ENCODE peak calls at places on chromosomes 13 and 19, in four cellular contexts. One of them, this sample, is unnamed.

GRCh38 chr13:49502954-49503353 is 7.2 kb downstream of the PHF11 start:
- DNase-seq in epithelial cell of proximal tubule: no peak
- DNase-seq in WERI-Rb-1: no peak
- DNase-seq in PC-3: no peak
- DNase-seq in this sample: no peak

GRCh38 chr13:33612641-33613638 is 205.0 kb upstream of the RFC3 start:
- DNase-seq in epithelial cell of proximal tubule: no peak
- DNase-seq in WERI-Rb-1: no peak
- DNase-seq in PC-3: no peak
- DNase-seq in this sample: no peak

GRCh38 chr13:24497742-24498141 is 14.8 kb downstream of the PARP4 start:
- DNase-seq in PC-3: no peak
- DNase-seq in WERI-Rb-1: no peak
- DNase-seq in epithelial cell of proximal tubule: no peak
- DNase-seq in this sample: no peak

GRCh38 chr19:13887529-13887928 is 10.6 kb downstream of the NANOS3 start:
- DNase-seq in WERI-Rb-1: no peak
- DNase-seq in epithelial cell of proximal tubule: no peak
- DNase-seq in PC-3: no peak
- DNase-seq in this sample: no peak

GRCh38 chr13:99565478-99566124 is 64.3 kb downstream of the TM9SF2 start:
- DNase-seq in WERI-Rb-1: no peak
- DNase-seq in epithelial cell of proximal tubule: no peak
- DNase-seq in PC-3: no peak
- DNase-seq in this sample: no peak

GRCh38 chr13:113995051-113995601 is 21.2 kb upstream of the C13orf46 start:
- DNase-seq in WERI-Rb-1: peak; percentile 68
- DNase-seq in epithelial cell of proximal tubule: no peak
- DNase-seq in PC-3: no peak
- DNase-seq in this sample: no peak

GRCh38 chr13:61156753-61157152 is 258.9 kb downstream of the PCDH20 start:
- DNase-seq in PC-3: no peak
- DNase-seq in WERI-Rb-1: no peak
- DNase-seq in epithelial cell of proximal tubule: no peak
- DNase-seq in this sample: no peak

GRCh38 chr19:44845286-44845611 is 848 bp upstream of the NECTIN2 start:
- DNase-seq in epithelial cell of proximal tubule: no peak
- DNase-seq in WERI-Rb-1: no peak
- DNase-seq in PC-3: no peak
- DNase-seq in this sample: no peak

GRCh38 chr19:55640043-55640576 is 692 bp upstream of the ZNF580 start:
- DNase-seq in WERI-Rb-1: no peak
- DNase-seq in PC-3: no peak
- DNase-seq in epithelial cell of proximal tubule: no peak
- DNase-seq in this sample: no peak

GRCh38 chr19:3855321-3855720 is 13.5 kb downstream of the ZFR2 start:
- DNase-seq in epithelial cell of proximal tubule: no peak
- DNase-seq in PC-3: peak; percentile 49
- DNase-seq in WERI-Rb-1: no peak
- DNase-seq in this sample: no peak

GRCh38 chr19:35712529-35712909 is 5.3 kb upstream of the KMT2B start:
- DNase-seq in PC-3: no peak
- DNase-seq in epithelial cell of proximal tubule: no peak
- DNase-seq in WERI-Rb-1: no peak
- DNase-seq in this sample: no peak

GRCh38 chr19:23996549-23996948 is 81.9 kb downstream of the ZNF726 start:
- DNase-seq in epithelial cell of proximal tubule: no peak
- DNase-seq in PC-3: peak; percentile 20
- DNase-seq in WERI-Rb-1: no peak
- DNase-seq in this sample: peak; percentile 10

GRCh38 chr13:80109313-80109712 is 231.6 kb downstream of the SPRY2 start:
- DNase-seq in PC-3: no peak
- DNase-seq in WERI-Rb-1: no peak
- DNase-seq in epithelial cell of proximal tubule: no peak
- DNase-seq in this sample: no peak

GRCh38 chr19:40717880-40718773 is 1.2 kb downstream of the ITPKC start:
- DNase-seq in PC-3: peak; percentile 26
- DNase-seq in epithelial cell of proximal tubule: no peak
- DNase-seq in WERI-Rb-1: peak; percentile 21
- DNase-seq in this sample: no peak

GRCh38 chr19:39780894-39781293 is 2.2 kb downstream of the LEUTX start:
- DNase-seq in PC-3: no peak
- DNase-seq in WERI-Rb-1: no peak
- DNase-seq in epithelial cell of proximal tubule: no peak
- DNase-seq in this sample: no peak

GRCh38 chr19:52600639-52601024 is 30.5 kb downstream of the ZNF701 start:
- DNase-seq in PC-3: no peak
- DNase-seq in WERI-Rb-1: peak; percentile 54
- DNase-seq in epithelial cell of proximal tubule: no peak
- DNase-seq in this sample: peak; percentile 60
- H3K4me3 ChIP-seq in PC-3: peak overlapping the region; percentile 76
- H3K4me3 ChIP-seq in WERI-Rb-1: peak overlapping the region; percentile 57
- H3K4me3 ChIP-seq in epithelial cell of proximal tubule: peak overlapping the region; percentile 56
- H3K4me3 ChIP-seq in this sample: peak overlapping the region; percentile 25

DNA sequence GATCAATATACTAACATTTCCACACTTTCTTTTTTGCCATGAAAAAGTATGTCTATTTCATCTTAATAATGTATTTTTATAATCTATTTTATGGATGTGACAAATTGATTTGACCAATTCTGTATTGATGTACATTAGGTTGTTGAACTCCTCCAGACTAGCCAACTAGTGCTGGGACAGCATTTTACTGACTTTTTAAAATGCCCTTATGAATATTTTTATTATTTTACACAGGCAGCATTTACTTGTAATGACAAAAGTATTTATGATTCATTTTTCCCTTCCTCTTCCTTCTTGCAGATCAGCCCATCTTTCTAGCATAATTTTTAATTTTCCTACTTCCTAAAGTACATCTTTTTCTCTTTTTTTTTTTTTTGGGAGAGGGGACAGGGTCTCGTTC is 918 bp upstream of the FUZ start:
- DNase-seq in PC-3: peak; percentile 42
- DNase-seq in epithelial cell of proximal tubule: no peak
- DNase-seq in WERI-Rb-1: no peak
- DNase-seq in this sample: no peak
- H3K4me3 ChIP-seq in PC-3: peak overlapping the region; percentile 68
- H3K4me3 ChIP-seq in epithelial cell of proximal tubule: peak overlapping the region; percentile 87
- H3K4me3 ChIP-seq in WERI-Rb-1: peak overlapping the region; percentile 95
- H3K4me3 ChIP-seq in this sample: peak overlapping the region; percentile 68

DNA sequence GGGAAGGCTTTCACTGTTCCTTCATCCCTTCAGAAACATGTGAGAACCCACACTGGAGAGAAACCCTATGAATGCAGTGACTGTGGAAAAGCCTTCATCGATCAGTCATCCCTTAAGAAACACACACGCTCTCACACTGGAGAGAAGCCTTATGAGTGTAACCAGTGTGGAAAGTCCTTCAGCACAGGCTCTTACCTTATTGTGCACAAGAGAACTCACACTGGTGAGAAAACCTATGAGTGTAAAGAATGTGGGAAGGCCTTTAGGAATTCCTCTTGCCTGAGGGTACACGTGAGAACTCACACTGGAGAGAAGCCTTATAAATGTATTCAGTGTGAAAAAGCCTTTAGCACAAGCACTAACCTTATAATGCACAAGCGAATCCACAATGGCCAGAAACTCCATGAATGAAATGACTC is 18.6 kb downstream of the ZNF177 start:
- DNase-seq in WERI-Rb-1: no peak
- DNase-seq in epithelial cell of proximal tubule: no peak
- DNase-seq in PC-3: no peak
- DNase-seq in this sample: no peak
- H3K4me3 ChIP-seq in WERI-Rb-1: no peak overlapping the region
- H3K4me3 ChIP-seq in epithelial cell of proximal tubule: no peak overlapping the region
- H3K4me3 ChIP-seq in PC-3: no peak overlapping the region
- H3K4me3 ChIP-seq in this sample: no peak overlapping the region

GRCh38 chr19:49133621-49134454 is 14.5 kb downstream of the PPFIA3 start:
- DNase-seq in WERI-Rb-1: no peak
- DNase-seq in epithelial cell of proximal tubule: no peak
- DNase-seq in PC-3: no peak
- DNase-seq in this sample: peak; percentile 20
- H3K4me3 ChIP-seq in WERI-Rb-1: no peak overlapping the region
- H3K4me3 ChIP-seq in epithelial cell of proximal tubule: peak overlapping the region; percentile 42
- H3K4me3 ChIP-seq in PC-3: no peak overlapping the region
- H3K4me3 ChIP-seq in this sample: no peak overlapping the region